ENCODE peak calls at places on chromosomes 1 and 21, in four cellular contexts. D, P, B and I are unnamed samples.

GRCh38 chr1:190478193-190479007 is 736 bp upstream of the BRINP3 start:
- DNase-seq in D (no peak), P (no peak), B (peak; percentile 82), I (no peak)

GRCh38 chr1:218383051-218383450 is 37.9 kb downstream of the TGFB2 start:
- DNase-seq in D (no peak), P (no peak), B (no peak), I (no peak)

GRCh38 chr1:223016890-223017289 is 126.2 kb downstream of the TLR5 start:
- DNase-seq in D (no peak), P (no peak), B (no peak), I (no peak)

GRCh38 chr1:50610563-50610962 is 187.3 kb upstream of the DMRTA2 start:
- DNase-seq in D (no peak), P (no peak), B (no peak), I (no peak)

GRCh38 chr1:160052943-160053342 is 17.0 kb downstream of the KCNJ10 start:
- DNase-seq in D (no peak), P (no peak), B (no peak), I (no peak)

GRCh38 chr1:26500488-26501175 is 28.4 kb downstream of the HMGN2 start:
- DNase-seq in D (peak; percentile 25), P (peak; percentile 91), B (peak; percentile 85), I (peak; percentile 37)

GRCh38 chr1:59316497-59317128 is 19.7 kb downstream of the FGGY start:
- DNase-seq in D (no peak), P (no peak), B (no peak), I (no peak)

GRCh38 chr1:1165900-1166421 is 7.7 kb upstream of the TTLL10 start:
- DNase-seq in D (no peak), P (peak; percentile 35), B (no peak), I (no peak)

GRCh38 chr21:42056996-42057689 is 14.0 kb upstream of the UMODL1 start:
- DNase-seq in D (no peak), P (peak; percentile 33), B (no peak), I (no peak)

GRCh38 chr1:32447469-32448185 is 17.2 kb upstream of the ZBTB8B start:
- DNase-seq in D (peak; percentile 27), P (no peak), B (peak; percentile 73), I (no peak)
- H3K4me3 ChIP-seq in D (peak overlapping the region; percentile 19), P (no peak overlapping the region), B (peak overlapping the region; percentile 21), I (no peak overlapping the region)

GRCh38 chr1:194227157-194227556 is 1040.7 kb upstream of the B3GALT2 start:
- DNase-seq in D (no peak), P (no peak), B (no peak), I (no peak)

GRCh38 chr1:194230351-194231144 is 1044.1 kb upstream of the B3GALT2 start:
- DNase-seq in D (no peak), P (no peak), B (no peak), I (no peak)

DNA sequence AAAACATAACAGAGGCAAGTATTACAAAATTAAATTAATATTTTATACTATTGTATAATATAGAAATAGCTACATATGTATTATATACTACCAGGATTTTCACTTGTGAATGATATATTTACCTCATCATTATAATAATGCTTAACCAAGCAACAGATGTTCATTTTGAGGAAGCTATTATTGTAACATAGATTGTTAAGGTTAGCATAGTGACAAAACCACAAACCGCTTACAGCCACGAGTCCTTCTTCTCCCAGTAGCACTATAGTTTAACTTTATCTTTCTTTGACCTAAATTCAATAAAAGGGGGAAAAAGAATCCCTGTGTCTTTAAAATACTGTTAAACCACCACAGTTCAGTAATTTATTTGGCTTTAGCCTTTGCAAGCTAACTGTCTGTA is 1039.4 kb upstream of the B3GALT2 start:
- DNase-seq in D (no peak), P (no peak), B (no peak), I (no peak)
- H3K4me3 ChIP-seq in D (no peak overlapping the region), P (peak overlapping the region; percentile 14), B (no peak overlapping the region), I (no peak overlapping the region)

GRCh38 chr1:64960731-64961130 is 5.6 kb downstream of the JAK1 start:
- DNase-seq in D (no peak), P (no peak), B (no peak), I (no peak)

GRCh38 chr1:64959973-64960372 is 6.4 kb downstream of the JAK1 start:
- DNase-seq in D (no peak), P (no peak), B (no peak), I (no peak)

GRCh38 chr1:64961923-64962322 is 4.4 kb downstream of the JAK1 start:
- DNase-seq in D (no peak), P (no peak), B (no peak), I (no peak)

GRCh38 chr1:64963466-64963865 is 2.9 kb downstream of the JAK1 start:
- DNase-seq in D (no peak), P (no peak), B (no peak), I (no peak)

DNA sequence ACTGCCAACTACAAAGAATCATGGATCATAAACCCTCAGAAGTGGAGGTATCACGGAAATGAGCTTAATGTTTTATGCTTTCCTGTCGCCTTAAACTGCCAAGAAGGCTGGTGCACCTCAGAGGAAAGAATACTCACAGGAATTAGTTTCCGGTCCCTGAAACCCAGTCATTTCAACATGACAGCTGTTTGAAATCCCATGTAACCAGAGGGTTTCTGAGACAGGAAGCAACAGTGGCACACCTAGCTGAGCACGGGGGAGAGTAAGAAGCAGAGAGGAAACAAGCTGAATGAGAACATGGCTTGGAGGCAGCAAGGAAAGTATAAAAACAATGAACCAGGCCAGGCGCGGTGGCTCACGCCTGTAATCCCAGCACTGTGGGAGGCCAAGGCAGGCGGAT is 3.9 kb downstream of the JAK1 start:
- DNase-seq in D (no peak), P (no peak), B (peak; percentile 81), I (no peak)
- H3K4me3 ChIP-seq in D (no peak overlapping the region), P (peak overlapping the region; percentile 6), B (peak overlapping the region; percentile 83), I (no peak overlapping the region)

GRCh38 chr1:204075890-204076837 is 3.2 kb downstream of the SOX13 start:
- DNase-seq in D (no peak), P (no peak), B (no peak), I (no peak)
- H3K4me3 ChIP-seq in D (no peak overlapping the region), P (no peak overlapping the region), B (no peak overlapping the region), I (no peak overlapping the region)

GRCh38 chr1:110033421-110033820 is 1.0 kb upstream of the STRIP1 start:
- DNase-seq in D (no peak), P (no peak), B (no peak), I (no peak)
- H3K4me3 ChIP-seq in D (no peak overlapping the region), P (peak overlapping the region; percentile 64), B (no peak overlapping the region), I (no peak overlapping the region)